ENCODE peak calls at places on chromosomes 4 and X, in five cellular contexts. Q is iris pigment epithelial cell, U is thyroid gland, F is NCI-H2081 treated with DMSO at 0.1 percent for 48 hours, R is tibial nerve. D is an unnamed sample.

GRCh38 chr4:116866116-116866515 is 219.3 kb downstream of the TRAM1L1 start:
- DNase-seq in Q (no peak), U (no peak), F (no peak), R (no peak), D (no peak)

GRCh38 chr4:129092636-129093172 is 635 bp downstream of the SCLT1 start:
- DNase-seq in Q (peak; percentile 25), U (no peak), F (no peak), R (no peak), D (no peak)

GRCh38 chr4:35793045-35793722 is 451.1 kb downstream of the ARAP2 start:
- DNase-seq in Q (peak; percentile 13), U (no peak), F (no peak), R (no peak), D (no peak)

GRCh38 chr4:168098257-168098717 is 6.0 kb downstream of the ANXA10 start:
- DNase-seq in Q (peak; percentile 75), U (no peak), F (no peak), R (no peak), D (no peak)

GRCh38 chrX:112651766-112652165 is 28.0 kb downstream of the LHFPL1 start:
- DNase-seq in Q (peak; percentile 8), U (no peak), F (no peak), R (no peak), D (no peak)

GRCh38 chrX:45424341-45424740 is 223.7 kb upstream of the DIPK2B start:
- DNase-seq in Q (peak; percentile 19), U (no peak), F (no peak), R (no peak), D (no peak)

GRCh38 chr4:2256156-2256731 is 5.7 kb downstream of the MXD4 start:
- DNase-seq in Q (no peak), U (peak; percentile 77), F (no peak), R (peak; percentile 21), D (peak; percentile 67)

GRCh38 chr4:73870260-73870659 is 1.1 kb downstream of the CXCL1 start:
- DNase-seq in Q (peak; percentile 71), U (no peak), F (no peak), R (no peak), D (peak; percentile 29)

GRCh38 chrX:129798888-129799287 is 19.1 kb downstream of the SASH3 start:
- DNase-seq in Q (no peak), U (no peak), F (no peak), R (no peak), D (no peak)

GRCh38 chrX:114344756-114345155 is 239.1 kb upstream of the HTR2C start:
- DNase-seq in Q (peak; percentile 41), U (no peak), F (no peak), R (no peak), D (no peak)